ENCODE peak calls at places on chromosomes 12 and 14, in six cellular contexts. O, F, Q, Z, V and H are unnamed samples.

GRCh38 chr12:11793896-11794295 is 144.4 kb downstream of the ETV6 start:
- DNase-seq in Z (peak), F (peak), O (no peak), Q (no peak), V (no peak), H (no peak)

GRCh38 chr12:75877588-75878381 is 153.8 kb downstream of the PHLDA1 start:
- DNase-seq in F (no peak), V (no peak), O (no peak), Z (no peak), Q (no peak), H (no peak)

GRCh38 chr14:75559451-75560187 is 18.8 kb upstream of the FLVCR2 start:
- DNase-seq in F (no peak), V (no peak), Q (no peak), Z (no peak), O (no peak), H (no peak)

GRCh38 chr12:75862692-75863471 is 168.7 kb downstream of the PHLDA1 start:
- DNase-seq in V (peak), Q (no peak), O (no peak), Z (peak), F (no peak), H (no peak)

GRCh38 chr12:88693837-88694445 is 113.7 kb upstream of the KITLG start:
- DNase-seq in F (no peak), V (no peak), Z (no peak), Q (no peak), O (no peak), H (no peak)

GRCh38 chr12:107484941-107485340 is 200.7 kb upstream of the PWP1 start:
- DNase-seq in O (no peak), V (no peak), Q (no peak), Z (no peak), F (no peak), H (no peak)

GRCh38 chr12:64794305-64794704 is 30.1 kb upstream of the TBC1D30 start:
- DNase-seq in F (no peak), V (no peak), Z (no peak), Q (no peak), O (no peak), H (no peak)

GRCh38 chr12:43370299-43370698 is 181.7 kb downstream of the ADAMTS20 start:
- DNase-seq in F (no peak), Z (no peak), Q (no peak), O (no peak), V (no peak), H (no peak)

GRCh38 chr14:102321456-102322101 is 2.0 kb downstream of the ZNF839 start:
- DNase-seq in Z (no peak), F (no peak), Q (no peak), V (no peak), O (no peak), H (no peak)

GRCh38 chr12:110561471-110562201 is 21.5 kb downstream of the PPTC7 start:
- DNase-seq in Z (no peak), O (no peak), Q (no peak), F (no peak), V (peak), H (no peak)

GRCh38 chr14:91149462-91149861 is 35.6 kb downstream of the DGLUCY start:
- DNase-seq in V (peak), Z (peak), Q (no peak), O (no peak), F (no peak), H (no peak)

GRCh38 chr12:30725739-30726138 is 29.0 kb downstream of the CAPRIN2 start:
- DNase-seq in V (peak), Q (no peak), F (no peak), Z (peak), O (no peak), H (no peak)

GRCh38 chr12:116659771-116660481 is 77.9 kb downstream of the SPRING1 start:
- DNase-seq in V (no peak), Z (no peak), Q (no peak), F (no peak), O (no peak), H (no peak)

GRCh38 chr12:4664111-4664510 is 15.2 kb downstream of the NDUFA9 start:
- DNase-seq in V (peak), F (no peak), Q (no peak), O (no peak), Z (peak), H (no peak)

GRCh38 chr12:53564941-53565340 is 57.7 kb upstream of the NPFF start:
- DNase-seq in Z (no peak), O (no peak), F (no peak), Q (no peak), V (no peak), H (no peak)

GRCh38 chr14:85366226-85366625 is 163.7 kb upstream of the FLRT2 start:
- DNase-seq in F (no peak), Q (no peak), Z (no peak), O (no peak), V (no peak), H (no peak)

GRCh38 chr14:88452231-88452630 is 66.8 kb downstream of the SPATA7 start:
- DNase-seq in Z (no peak), F (no peak), Q (no peak), O (no peak), V (no peak), H (no peak)

GRCh38 chr14:56608682-56609081 is 29.1 kb downstream of the TMEM260 start:
- DNase-seq in Q (no peak), V (no peak), Z (no peak), O (no peak), F (no peak), H (no peak)

GRCh38 chr12:28424965-28425364 is 234.7 kb downstream of the CCDC91 start:
- DNase-seq in Q (no peak), F (no peak), Z (no peak), O (no peak), V (no peak), H (no peak)

GRCh38 chr14:86672071-86672470 is 1142.1 kb downstream of the FLRT2 start:
- DNase-seq in Q (no peak), V (no peak), O (no peak), F (no peak), Z (no peak), H (no peak)

GRCh38 chr14:83101855-83102254 is 1568.2 kb upstream of the SEL1L start:
- DNase-seq in V (no peak), F (no peak), O (no peak), Q (no peak), Z (no peak), H (no peak)

GRCh38 chr12:94951071-94951639 is 52.3 kb downstream of the NDUFA12 start:
- DNase-seq in O (no peak), F (no peak), V (no peak), Q (no peak), Z (no peak), H (no peak)

GRCh38 chr14:85617799-85618198 is 87.9 kb downstream of the FLRT2 start:
- DNase-seq in F (no peak), Z (no peak), Q (no peak), V (no peak), O (no peak), H (no peak)

GRCh38 chr14:86838363-86838762 is 1154.6 kb downstream of the GALC start:
- DNase-seq in Z (no peak), Q (no peak), O (no peak), V (no peak), F (no peak), H (no peak)

GRCh38 chr14:103121161-103121845 is 2.0 kb upstream of the TNFAIP2 start:
- DNase-seq in F (no peak), Q (no peak), O (peak), V (no peak), Z (peak), H (no peak)

GRCh38 chr14:65237023-65237814 is 134.9 kb upstream of the MAX start:
- DNase-seq in V (no peak), Z (no peak), F (no peak), Q (no peak), O (no peak), H (no peak)

GRCh38 chr14:91059576-91060471 is 617 bp downstream of the RPS6KA5 start:
- DNase-seq in Q (peak), O (peak), Z (peak), V (peak), F (peak), H (peak)

GRCh38 chr14:93987376-93987775 is 9.7 kb upstream of the CCDC197 start:
- DNase-seq in V (no peak), F (no peak), O (no peak), Q (no peak), Z (no peak), H (no peak)

GRCh38 chr12:68932123-68932700 is 759 bp downstream of the CPM start:
- DNase-seq in Z (no peak), O (no peak), V (no peak), F (no peak), Q (peak), H (no peak)

GRCh38 chr12:107622005-107622404 is 63.6 kb upstream of the PWP1 start:
- DNase-seq in V (no peak), F (no peak), Z (no peak), O (no peak), Q (no peak), H (no peak)

GRCh38 chr12:102067574-102068258 is 5.9 kb upstream of the WASHC3 start:
- DNase-seq in V (peak), Z (no peak), Q (no peak), F (no peak), O (no peak), H (no peak)

GRCh38 chr12:106901276-106901675 is 54.4 kb upstream of the TMEM263 start:
- DNase-seq in F (no peak), V (no peak), Q (no peak), Z (no peak), O (no peak), H (no peak)

GRCh38 chr12:68200854-68201253 is 24.8 kb downstream of the IL26 start:
- DNase-seq in O (no peak), Q (no peak), V (no peak), Z (no peak), F (no peak), H (no peak)

GRCh38 chr14:20799444-20799843 is 3.2 kb downstream of the RNASE1 start:
- DNase-seq in F (no peak), O (no peak), Z (no peak), Q (no peak), V (no peak), H (no peak)

GRCh38 chr12:2384533-2385328 is 331.9 kb downstream of the CACNA1C start:
- DNase-seq in Q (no peak), F (no peak), V (peak), O (no peak), Z (peak), H (no peak)

GRCh38 chr12:65237153-65237552 is 41.3 kb upstream of the MSRB3 start:
- DNase-seq in O (no peak), F (no peak), V (no peak), Q (no peak), Z (no peak), H (no peak)

GRCh38 chr12:42129595-42130204 is 15.0 kb downstream of the GXYLT1 start:
- DNase-seq in Q (no peak), F (peak), V (peak), O (no peak), Z (peak), H (peak)

GRCh38 chr14:36214476-36215216 is 38.1 kb upstream of the PTCSC3 start:
- DNase-seq in O (no peak), Z (no peak), F (no peak), Q (no peak), V (no peak), H (no peak)

GRCh38 chr14:64174922-64175782 is 119.0 kb downstream of the ESR2 start:
- DNase-seq in Z (no peak), F (no peak), Q (no peak), O (no peak), V (no peak), H (no peak)